ENCODE peak calls at places on chromosome 9, in eight cellular contexts. S is transverse colon, A is IMR-90, E is endothelial cell of umbilical vein, O is HCT116, C is heart left ventricle, F is H1, Q is sigmoid colon. Z is an unnamed sample.

GRCh38 chr9:107176701-107177100 is 106.4 kb upstream of the RAD23B start:
- DNase-seq in S (no peak), A (peak), E (no peak), O (no peak), C (no peak), F (no peak), Q (no peak), Z (no peak)

GRCh38 chr9:107976767-107977166 is 487.2 kb upstream of the KLF4 start:
- DNase-seq in S (peak), A (no peak), E (no peak), O (no peak), C (peak), F (no peak), Q (peak), Z (no peak)

GRCh38 chr9:7844283-7844682 is 44.7 kb upstream of the DMAC1 start:
- DNase-seq in S (no peak), A (peak), E (peak), O (no peak), C (no peak), F (no peak), Q (no peak), Z (peak)

GRCh38 chr9:125674981-125675973 is 31.7 kb downstream of the MAPKAP1 start:
- DNase-seq in S (no peak), A (peak), E (peak), O (peak), C (no peak), F (no peak), Q (no peak), Z (peak)

GRCh38 chr9:81868145-81868544 is 60.1 kb upstream of the SPATA31D4 start:
- DNase-seq in S (no peak), A (no peak), E (no peak), O (no peak), C (no peak), F (no peak), Q (no peak), Z (no peak)

GRCh38 chr9:129383415-129384088 is 205.5 kb upstream of the IER5L start:
- DNase-seq in S (peak), A (peak), E (peak), O (no peak), C (peak), F (no peak), Q (peak), Z (no peak)

GRCh38 chr9:109793196-109793595 is 13.2 kb downstream of the PALM2AKAP2 start:
- DNase-seq in S (no peak), A (peak), E (no peak), O (no peak), C (no peak), F (no peak), Q (no peak), Z (peak)

GRCh38 chr9:90003046-90003355 is 398.2 kb downstream of the GADD45G start:
- DNase-seq in S (no peak), A (no peak), E (no peak), O (no peak), C (no peak), F (no peak), Q (no peak), Z (no peak)

GRCh38 chr9:95197692-95198271 is 119.7 kb downstream of the FANCC start:
- DNase-seq in S (no peak), A (peak), E (no peak), O (no peak), C (no peak), F (no peak), Q (no peak), Z (no peak)

GRCh38 chr9:132584616-132585560 is 2.5 kb downstream of the BARHL1 start:
- DNase-seq in S (no peak), A (peak), E (no peak), O (no peak), C (no peak), F (no peak), Q (no peak), Z (peak)

GRCh38 chr9:122158202-122158601 is 1.4 kb downstream of the NDUFA8 start:
- DNase-seq in S (peak), A (peak), E (peak), O (peak), C (no peak), F (peak), Q (no peak), Z (no peak)

GRCh38 chr9:110142253-110142652 is 65.7 kb downstream of the C9orf152 start:
- DNase-seq in S (no peak), A (no peak), E (no peak), O (no peak), C (no peak), F (no peak), Q (no peak), Z (no peak)

GRCh38 chr9:98775831-98776441 is 20.4 kb downstream of the ANKS6 start:
- DNase-seq in S (no peak), A (peak), E (peak), O (peak), C (no peak), F (no peak), Q (no peak), Z (peak)

GRCh38 chr9:87498046-87498815 is 564 bp downstream of the DAPK1 start:
- DNase-seq in S (peak), A (no peak), E (peak), O (no peak), C (no peak), F (no peak), Q (peak), Z (no peak)
- TF ChIP-seq POLR2A in S (no peak), A (no peak), E (peak), O (no peak), C (no peak), F (no peak), Q (no peak), Z (no peak)

GRCh38 chr9:137087409-137087925 is 682 bp downstream of the MAN1B1 start:
- DNase-seq in S (no peak), A (no peak), E (no peak), O (no peak), C (no peak), F (no peak), Q (no peak), Z (no peak)

GRCh38 chr9:137085918-137086530 is 761 bp upstream of the MAN1B1 start:
- DNase-seq in S (peak), A (no peak), E (peak), O (no peak), C (no peak), F (no peak), Q (no peak), Z (peak)

GRCh38 chr9:137088121-137088520 is 1.3 kb downstream of the MAN1B1 start:
- DNase-seq in S (no peak), A (no peak), E (no peak), O (no peak), C (no peak), F (no peak), Q (no peak), Z (no peak)

GRCh38 chr9:137084526-137084925 is 2.3 kb upstream of the MAN1B1 start:
- DNase-seq in S (no peak), A (no peak), E (no peak), O (no peak), C (no peak), F (no peak), Q (peak), Z (no peak)

DNA sequence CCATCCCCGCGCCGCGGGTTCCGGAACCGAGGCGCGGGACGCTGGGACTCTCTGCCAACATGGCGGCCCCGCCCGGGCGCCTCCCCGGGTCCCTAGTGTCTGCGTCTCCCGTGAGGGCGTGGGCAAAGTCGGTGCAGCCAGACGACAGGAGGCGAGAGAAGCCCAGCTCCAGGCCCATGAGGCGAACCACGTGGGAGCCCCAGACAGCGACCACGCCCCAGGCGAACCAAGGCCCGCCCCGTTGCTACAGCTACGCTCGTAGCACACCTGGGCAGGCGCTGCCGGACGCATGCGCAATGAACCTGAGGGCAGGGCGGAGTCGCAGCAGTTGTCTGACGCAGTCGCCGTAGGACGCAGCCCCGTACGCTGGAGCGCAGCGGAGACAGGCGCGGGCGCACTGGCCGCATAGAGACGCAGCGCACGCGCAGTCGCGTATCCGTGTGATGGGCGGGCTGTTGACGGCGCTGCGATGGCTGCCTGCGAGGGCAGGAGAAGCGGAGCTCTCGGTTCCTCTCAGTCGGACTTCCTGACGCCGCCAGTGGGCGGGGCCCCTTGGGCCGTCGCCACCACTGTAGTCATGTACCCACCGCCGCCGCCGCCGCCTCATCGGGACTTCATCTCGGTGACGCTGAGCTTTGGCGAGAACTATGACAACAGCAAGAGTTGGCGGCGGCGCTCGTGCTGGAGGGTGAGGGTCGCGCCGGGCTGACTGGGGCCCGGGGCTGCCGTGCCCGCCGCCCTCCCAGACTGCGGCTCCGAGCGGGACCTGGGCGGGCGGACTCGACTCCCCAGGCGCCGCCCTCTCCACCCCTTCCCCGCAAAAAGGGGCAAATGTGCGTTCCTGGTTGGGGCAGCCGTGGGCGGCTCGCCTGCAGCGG is at the start of gene MAN1B1:
- DNase-seq in S (peak), A (peak), E (peak), O (peak), C (peak), F (peak), Q (peak), Z (peak)
- TF ChIP-seq POLR2A in S (peak), A (peak), E (peak), O (no peak), C (no peak), F (no peak), Q (peak), Z (peak)

GRCh38 chr9:37029776-37030590 is 4.1 kb downstream of the PAX5 start:
- DNase-seq in S (no peak), A (no peak), E (no peak), O (no peak), C (no peak), F (no peak), Q (no peak), Z (no peak)
- TF ChIP-seq POLR2A in S (no peak), A (no peak), E (no peak), O (no peak), C (no peak), F (no peak), Q (no peak), Z (no peak)

DNA sequence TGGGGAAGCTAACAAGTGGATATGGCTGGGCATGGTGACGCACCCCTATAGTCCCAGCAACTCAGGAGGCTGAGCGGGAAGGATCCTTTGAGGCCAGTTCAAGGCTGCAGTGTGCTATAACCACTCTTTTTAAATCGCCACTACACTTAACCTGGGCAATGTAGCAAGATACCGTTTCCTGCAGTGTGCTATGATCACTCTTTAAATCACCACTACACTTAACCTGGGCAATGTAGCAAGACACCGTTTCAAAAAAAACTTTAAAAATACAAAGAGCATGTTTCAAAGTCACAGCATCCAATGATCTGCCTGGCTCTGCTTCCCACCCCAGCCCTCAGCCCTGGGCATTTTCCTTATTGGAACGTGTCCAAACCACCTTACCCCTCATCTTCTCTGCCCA is 14.5 kb downstream of the GRHPR start:
- DNase-seq in S (no peak), A (no peak), E (no peak), O (no peak), C (no peak), F (no peak), Q (no peak), Z (no peak)
- TF ChIP-seq POLR2A in S (no peak), A (no peak), E (no peak), O (no peak), C (no peak), F (no peak), Q (no peak), Z (no peak)

GRCh38 chr9:137254624-137255447 is at the start of gene NELFB:
- DNase-seq in S (peak), A (peak), E (peak), O (no peak), C (peak), F (no peak), Q (peak), Z (peak)
- TF ChIP-seq POLR2A in S (peak), A (peak), E (peak), O (peak), C (no peak), F (no peak), Q (peak), Z (peak)